ENCODE peak calls at places on chromosomes 7 and 10, in four cellular contexts. Q is mesendoderm, H is fibroblast of pulmonary artery, R is SK-N-MC. C is an unnamed sample.

GRCh38 chr10:54800677-54801480 is at the start of gene PCDH15:
- DNase-seq in Q (peak; percentile 86), H (peak; percentile 24), R (no peak), C (peak; percentile 80)

GRCh38 chr10:77350711-77351119 is 286.9 kb downstream of the KCNMA1 start:
- DNase-seq in Q (peak; percentile 72), H (peak; percentile 97), R (no peak), C (peak; percentile 98)

GRCh38 chr10:99296605-99297004 is 32.6 kb upstream of the CNNM1 start:
- DNase-seq in Q (no peak), H (no peak), R (no peak), C (no peak)

GRCh38 chr10:70887804-70888800 is at the start of gene PCBD1:
- DNase-seq in Q (peak; percentile 84), H (peak; percentile 55), R (no peak), C (peak; percentile 44)

GRCh38 chr10:127922675-127923366 is 15.9 kb downstream of the PTPRE start:
- DNase-seq in Q (no peak), H (peak; percentile 91), R (no peak), C (peak; percentile 96)

GRCh38 chr10:12799746-12800145 is 201.8 kb downstream of the CCDC3 start:
- DNase-seq in Q (no peak), H (no peak), R (no peak), C (no peak)

GRCh38 chr10:93071177-93071472 is 2.6 kb upstream of the CYP26A1 start:
- DNase-seq in Q (no peak), H (no peak), R (no peak), C (no peak)

GRCh38 chr7:106915873-106916272 is 50.8 kb downstream of the PIK3CG start:
- DNase-seq in Q (no peak), H (no peak), R (no peak), C (no peak)

GRCh38 chr10:51960494-51960895 is 261.1 kb upstream of the CSTF2T start:
- DNase-seq in Q (peak; percentile 51), H (peak; percentile 76), R (no peak), C (peak; percentile 43)

GRCh38 chr7:105470090-105470489 is 52.0 kb downstream of the PUS7 start:
- DNase-seq in Q (no peak), H (no peak), R (no peak), C (no peak)